ENCODE peak calls at places on chromosomes 1 and 21, in five cellular contexts. One of them, this sample, is unnamed.

GRCh38 chr1:11898831-11899467 is 27.3 kb downstream of the KIAA2013 start:
- DNase-seq in neuronal stem cell: peak; percentile 27
- DNase-seq in mesenchymal stem cell: no peak
- DNase-seq in H1: peak; percentile 93
- DNase-seq in trophoblast cell: peak; percentile 29
- DNase-seq in this sample: peak; percentile 78

GRCh38 chr1:42746436-42747105 is 6.5 kb upstream of the CLDN19 start:
- DNase-seq in neuronal stem cell: no peak
- DNase-seq in mesenchymal stem cell: no peak
- DNase-seq in H1: no peak
- DNase-seq in trophoblast cell: no peak
- DNase-seq in this sample: no peak

GRCh38 chr1:244104309-244105060 is 53.4 kb downstream of the ZBTB18 start:
- DNase-seq in neuronal stem cell: no peak
- DNase-seq in mesenchymal stem cell: peak; percentile 94
- DNase-seq in H1: no peak
- DNase-seq in trophoblast cell: peak; percentile 88
- DNase-seq in this sample: no peak

GRCh38 chr1:33607444-33608005 is 135.1 kb downstream of the ZSCAN20 start:
- DNase-seq in neuronal stem cell: no peak
- DNase-seq in mesenchymal stem cell: no peak
- DNase-seq in H1: no peak
- DNase-seq in trophoblast cell: no peak
- DNase-seq in this sample: no peak

GRCh38 chr21:15722591-15723324 is 7.0 kb upstream of the USP25 start:
- DNase-seq in neuronal stem cell: no peak
- DNase-seq in mesenchymal stem cell: no peak
- DNase-seq in H1: no peak
- DNase-seq in trophoblast cell: peak; percentile 7
- DNase-seq in this sample: peak; percentile 48

GRCh38 chr1:94055459-94056122 is 65.4 kb downstream of the ABCA4 start:
- DNase-seq in neuronal stem cell: no peak
- DNase-seq in mesenchymal stem cell: peak; percentile 24
- DNase-seq in H1: no peak
- DNase-seq in trophoblast cell: no peak
- DNase-seq in this sample: no peak

GRCh38 chr1:17553970-17554369 is 14.5 kb downstream of the ARHGEF10L start:
- DNase-seq in neuronal stem cell: no peak
- DNase-seq in mesenchymal stem cell: peak; percentile 91
- DNase-seq in H1: no peak
- DNase-seq in trophoblast cell: peak; percentile 48
- DNase-seq in this sample: no peak

GRCh38 chr1:165637427-165637826 is 6.4 kb downstream of the MGST3 start:
- DNase-seq in neuronal stem cell: no peak
- DNase-seq in mesenchymal stem cell: peak; percentile 41
- DNase-seq in H1: no peak
- DNase-seq in trophoblast cell: peak; percentile 60
- DNase-seq in this sample: no peak

GRCh38 chr21:20301395-20301794 is 696.8 kb upstream of the NCAM2 start:
- DNase-seq in neuronal stem cell: no peak
- DNase-seq in mesenchymal stem cell: no peak
- DNase-seq in H1: no peak
- DNase-seq in trophoblast cell: no peak
- DNase-seq in this sample: no peak

GRCh38 chr1:9037476-9038337 is 11.5 kb upstream of the SLC2A7 start:
- DNase-seq in neuronal stem cell: no peak
- DNase-seq in mesenchymal stem cell: no peak
- DNase-seq in H1: no peak
- DNase-seq in trophoblast cell: no peak
- DNase-seq in this sample: no peak

GRCh38 chr1:24904731-24905354 is 25.2 kb downstream of the RUNX3 start:
- DNase-seq in neuronal stem cell: no peak
- DNase-seq in mesenchymal stem cell: no peak
- DNase-seq in H1: peak; percentile 44
- DNase-seq in trophoblast cell: no peak
- DNase-seq in this sample: peak; percentile 22

GRCh38 chr1:109299087-109299983 is 7.5 kb downstream of the MYBPHL start:
- DNase-seq in neuronal stem cell: no peak
- DNase-seq in mesenchymal stem cell: peak; percentile 89
- DNase-seq in H1: no peak
- DNase-seq in trophoblast cell: peak; percentile 78
- DNase-seq in this sample: no peak

GRCh38 chr1:94425821-94426484 is 7.8 kb downstream of the ABCD3 start:
- DNase-seq in neuronal stem cell: no peak
- DNase-seq in mesenchymal stem cell: no peak
- DNase-seq in H1: no peak
- DNase-seq in trophoblast cell: no peak
- DNase-seq in this sample: no peak

GRCh38 chr1:46749921-46750404 is 31.0 kb upstream of the EFCAB14 start:
- DNase-seq in neuronal stem cell: no peak
- DNase-seq in mesenchymal stem cell: no peak
- DNase-seq in H1: no peak
- DNase-seq in trophoblast cell: no peak
- DNase-seq in this sample: no peak

GRCh38 chr1:2137257-2138121 is 57.1 kb downstream of the FAAP20 start:
- DNase-seq in neuronal stem cell: no peak
- DNase-seq in mesenchymal stem cell: no peak
- DNase-seq in H1: no peak
- DNase-seq in trophoblast cell: peak; percentile 97
- DNase-seq in this sample: no peak

GRCh38 chr1:219575563-219575962 is 37.3 kb downstream of the ZC3H11B start:
- DNase-seq in neuronal stem cell: no peak
- DNase-seq in mesenchymal stem cell: no peak
- DNase-seq in H1: no peak
- DNase-seq in trophoblast cell: no peak
- DNase-seq in this sample: no peak
- H2BK120ac ChIP-seq in neuronal stem cell: no peak overlapping the region
- H2BK120ac ChIP-seq in mesenchymal stem cell: no peak overlapping the region
- H2BK120ac ChIP-seq in H1: no peak overlapping the region
- H2BK120ac ChIP-seq in trophoblast cell: no peak overlapping the region
- H2BK120ac ChIP-seq in this sample: no peak overlapping the region

DNA sequence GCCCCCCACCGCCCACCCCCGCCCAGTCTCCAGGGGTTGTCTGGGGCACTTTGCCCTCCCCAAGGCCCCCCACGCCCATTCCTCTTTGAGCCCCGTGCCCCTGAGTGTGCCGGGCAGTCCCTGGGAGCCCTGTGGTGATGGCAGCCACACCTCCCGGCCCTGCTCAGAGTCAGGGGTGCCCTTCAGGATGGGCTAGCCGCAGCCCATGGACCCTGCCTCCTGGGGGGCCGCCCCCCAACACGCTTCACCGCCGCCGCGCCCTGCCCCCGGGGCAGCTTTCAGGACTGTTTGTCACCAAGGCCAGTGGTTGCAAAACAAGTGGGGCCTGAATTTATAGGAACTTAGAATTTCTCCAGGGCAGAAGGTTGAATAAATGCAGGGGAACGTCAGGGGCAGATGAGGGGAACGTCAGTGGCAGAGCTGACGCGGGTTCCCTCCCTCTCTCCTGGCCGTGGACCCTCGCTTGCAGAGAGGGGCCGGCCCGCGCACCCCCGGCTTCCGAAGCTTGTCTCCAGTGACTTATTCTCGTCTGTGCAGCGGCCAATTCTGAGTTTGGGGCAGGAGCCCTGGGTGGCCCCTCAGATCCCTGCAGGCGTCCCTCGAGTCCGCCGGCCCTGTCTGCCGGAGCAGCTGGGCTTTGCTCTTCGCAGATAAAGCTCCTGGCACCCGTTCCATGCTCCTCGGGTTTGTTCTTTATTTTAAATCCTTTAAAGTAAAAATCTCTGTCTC is 41.2 kb upstream of the ADARB1 start:
- DNase-seq in neuronal stem cell: no peak
- DNase-seq in mesenchymal stem cell: no peak
- DNase-seq in H1: no peak
- DNase-seq in trophoblast cell: no peak
- DNase-seq in this sample: peak; percentile 17
- H2BK12ac ChIP-seq in neuronal stem cell: peak overlapping the region; percentile 63
- H2BK12ac ChIP-seq in mesenchymal stem cell: no peak overlapping the region
- H2BK12ac ChIP-seq in H1: no peak overlapping the region
- H2BK12ac ChIP-seq in trophoblast cell: no peak overlapping the region
- H2BK12ac ChIP-seq in this sample: no peak overlapping the region

GRCh38 chr1:145893306-145894055 is 7.8 kb upstream of the ANKRD35 start:
- DNase-seq in neuronal stem cell: no peak
- DNase-seq in mesenchymal stem cell: no peak
- DNase-seq in H1: no peak
- DNase-seq in trophoblast cell: no peak
- DNase-seq in this sample: no peak

GRCh38 chr1:145892486-145893087 is 6.9 kb upstream of the ANKRD35 start:
- DNase-seq in neuronal stem cell: no peak
- DNase-seq in mesenchymal stem cell: peak; percentile 47
- DNase-seq in H1: no peak
- DNase-seq in trophoblast cell: no peak
- DNase-seq in this sample: no peak

GRCh38 chr1:145891143-145891542 is 5.5 kb upstream of the ANKRD35 start:
- DNase-seq in neuronal stem cell: no peak
- DNase-seq in mesenchymal stem cell: no peak
- DNase-seq in H1: no peak
- DNase-seq in trophoblast cell: no peak
- DNase-seq in this sample: no peak

GRCh38 chr1:145889722-145890121 is 4.1 kb upstream of the ANKRD35 start:
- DNase-seq in neuronal stem cell: no peak
- DNase-seq in mesenchymal stem cell: no peak
- DNase-seq in H1: no peak
- DNase-seq in trophoblast cell: no peak
- DNase-seq in this sample: no peak

GRCh38 chr1:145891587-145892485 is 6.2 kb upstream of the ANKRD35 start:
- DNase-seq in neuronal stem cell: peak; percentile 92
- DNase-seq in mesenchymal stem cell: peak; percentile 99
- DNase-seq in H1: peak; percentile 96
- DNase-seq in trophoblast cell: peak; percentile 86
- DNase-seq in this sample: peak; percentile 98
- H3K23ac ChIP-seq in neuronal stem cell: no peak overlapping the region
- H3K23ac ChIP-seq in mesenchymal stem cell: no peak overlapping the region
- H3K23ac ChIP-seq in H1: no peak overlapping the region
- H3K23ac ChIP-seq in trophoblast cell: no peak overlapping the region
- H3K23ac ChIP-seq in this sample: no peak overlapping the region

DNA sequence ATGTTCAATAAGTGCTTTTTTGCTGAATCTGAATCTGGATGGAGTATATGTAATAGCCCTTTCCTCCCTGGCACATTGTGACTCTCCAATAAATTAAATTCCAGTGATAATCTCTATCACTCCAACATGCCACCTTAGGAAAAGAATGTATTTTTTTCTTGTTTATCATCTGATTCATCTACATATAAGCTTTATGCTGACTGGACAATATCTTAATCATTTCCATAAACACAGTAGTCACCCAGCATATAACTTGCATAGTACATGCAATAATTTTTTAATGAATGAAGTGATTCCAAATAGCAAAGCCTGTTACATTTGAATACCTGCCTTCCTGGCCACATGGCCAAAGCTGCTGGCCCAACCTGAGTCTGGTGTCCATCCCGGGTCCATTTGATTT is 477.6 kb upstream of the USP24 start:
- DNase-seq in neuronal stem cell: no peak
- DNase-seq in mesenchymal stem cell: no peak
- DNase-seq in H1: no peak
- DNase-seq in trophoblast cell: no peak
- DNase-seq in this sample: no peak
- H2BK120ac ChIP-seq in neuronal stem cell: no peak overlapping the region
- H2BK120ac ChIP-seq in mesenchymal stem cell: no peak overlapping the region
- H2BK120ac ChIP-seq in H1: no peak overlapping the region
- H2BK120ac ChIP-seq in trophoblast cell: peak overlapping the region; percentile 91
- H2BK120ac ChIP-seq in this sample: no peak overlapping the region